ENCODE peak calls at places on chromosome 7, in eight cellular contexts. U is myocyte; R is activated CD4-positive, alpha-beta T cell treated with anti-CD3 and anti-CD28 coated beads, Interleukin-2, amount 10 ng/mL, durations not matched to agents 7 days and 5 days; O is activated naive CD8-positive, alpha-beta T cell treated with anti-CD3 and anti-CD28 coated beads, Interleukin-2, amount 50 U/mL, for 24 hours; Y is nephron progenitor cell; Q is aorta; Z is NCI-H2081; L is WERI-Rb-1. G is an unnamed sample.

GRCh38 chr7:43625453-43625852 is 42.5 kb downstream of the STK17A start:
- DNase-seq in L (no peak), U (peak; percentile 50), Q (no peak), Z (no peak), R (peak; percentile 47), O (peak; percentile 49), Y (no peak), G (peak; percentile 26)

GRCh38 chr7:116953372-116953726 is at the start of gene ST7:
- DNase-seq in U (peak; percentile 86), O (peak; percentile 64), Q (no peak), R (peak; percentile 56), Z (peak; percentile 82), Y (peak; percentile 64), L (peak; percentile 38), G (peak; percentile 75)

GRCh38 chr7:35011085-35011484 is 26.2 kb downstream of the DPY19L1 start:
- DNase-seq in R (no peak), O (no peak), Z (no peak), Q (no peak), U (no peak), L (no peak), Y (no peak), G (no peak)

GRCh38 chr7:103660455-103661371 is 214.7 kb upstream of the SLC26A5 start:
- DNase-seq in Q (no peak), R (no peak), O (no peak), Y (no peak), L (no peak), U (peak; percentile 74), Z (no peak), G (peak; percentile 88)

GRCh38 chr7:113774182-113774807 is 144.5 kb downstream of the PPP1R3A start:
- DNase-seq in Y (peak; percentile 11), U (peak; percentile 86), L (peak; percentile 17), Q (no peak), O (no peak), Z (peak; percentile 80), R (no peak), G (peak; percentile 69)

GRCh38 chr7:24756545-24756988 is 697 bp downstream of the GSDME start:
- DNase-seq in L (no peak), Q (peak; percentile 54), O (peak; percentile 29), Y (no peak), U (no peak), R (no peak), Z (no peak), G (no peak)

GRCh38 chr7:129222064-129222463 is 2.8 kb upstream of the AHCYL2 start:
- DNase-seq in Z (no peak), Q (no peak), L (peak; percentile 79), R (no peak), Y (no peak), U (peak; percentile 32), O (no peak), G (peak; percentile 17)

GRCh38 chr7:41161188-41161587 is 541.7 kb downstream of the INHBA start:
- DNase-seq in Z (no peak), Q (no peak), Y (no peak), U (no peak), O (no peak), R (no peak), L (no peak), G (no peak)

GRCh38 chr7:122750389-122750788 is 47.7 kb upstream of the RNF148 start:
- DNase-seq in Q (no peak), R (no peak), O (no peak), U (no peak), Y (no peak), Z (peak; percentile 17), L (no peak), G (no peak)

GRCh38 chr7:91064938-91065337 is 199.3 kb upstream of the FZD1 start:
- DNase-seq in Z (no peak), L (no peak), Y (no peak), U (no peak), O (no peak), Q (no peak), R (no peak), G (no peak)

GRCh38 chr7:86058649-86059048 is 585.1 kb upstream of the GRM3 start:
- DNase-seq in Z (no peak), Q (no peak), R (no peak), O (no peak), Y (no peak), L (no peak), U (no peak), G (no peak)

GRCh38 chr7:45697576-45698136 is 123.5 kb downstream of the ADCY1 start:
- DNase-seq in R (peak; percentile 4), Z (no peak), Q (no peak), Y (no peak), U (no peak), L (no peak), O (no peak), G (peak; percentile 17)

GRCh38 chr7:132527467-132528410 is 48.5 kb downstream of the PLXNA4 start:
- DNase-seq in Y (no peak), O (no peak), U (no peak), Z (no peak), R (no peak), L (peak; percentile 69), Q (no peak), G (no peak)

GRCh38 chr7:92875719-92876118 is 39.3 kb upstream of the CDK6 start:
- DNase-seq in U (peak; percentile 11), Y (no peak), O (peak; percentile 32), Q (no peak), Z (no peak), R (no peak), L (no peak), G (peak; percentile 55)

GRCh38 chr7:79211724-79212123 is 241.7 kb downstream of the MAGI2 start:
- DNase-seq in Z (no peak), L (no peak), R (no peak), O (no peak), Q (no peak), U (no peak), Y (no peak), G (no peak)

GRCh38 chr7:69791739-69792138 is 193.5 kb downstream of the AUTS2 start:
- DNase-seq in O (no peak), Z (peak; percentile 47), Y (no peak), R (no peak), Q (no peak), L (no peak), U (no peak), G (no peak)

GRCh38 chr7:98470131-98470985 is 69.5 kb upstream of the BAIAP2L1 start:
- DNase-seq in L (peak; percentile 20), Z (no peak), Y (peak; percentile 89), R (peak; percentile 9), U (no peak), Q (peak; percentile 51), O (peak; percentile 21), G (peak; percentile 14)

GRCh38 chr7:27071622-27072390 is 24.0 kb downstream of the HOXA1 start:
- DNase-seq in O (no peak), Y (no peak), U (peak; percentile 64), Q (no peak), R (no peak), Z (peak; percentile 46), L (no peak), G (peak; percentile 59)

GRCh38 chr7:27177795-27178320 is 3.7 kb upstream of the HOXA10 start:
- DNase-seq in O (no peak), L (peak; percentile 10), Z (no peak), U (no peak), Y (no peak), R (no peak), Q (no peak), G (no peak)

GRCh38 chr7:51680594-51681409 is 364.2 kb upstream of the COBL start:
- DNase-seq in Z (no peak), O (no peak), R (no peak), Q (no peak), Y (no peak), L (peak; percentile 63), U (no peak), G (no peak)